ENCODE peak calls at places on chromosomes 7 and 10, in nine cellular contexts. Y, U, S, L, P, J, N, R and E are unnamed samples.

GRCh38 chr10:118812393-118812740 is 57.6 kb upstream of the CACUL1 start:
- DNase-seq in U (no peak), J (peak), N (no peak), L (no peak), Y (no peak), S (no peak), P (no peak), R (no peak), E (peak)

GRCh38 chr7:7918736-7919448 is 49.7 kb upstream of the GLCCI1 start:
- DNase-seq in P (no peak), R (no peak), N (no peak), U (no peak), Y (no peak), L (no peak), J (no peak), S (no peak), E (no peak)

GRCh38 chr10:13823046-13823711 is 236.4 kb downstream of the PRPF18 start:
- DNase-seq in N (no peak), U (no peak), J (no peak), R (no peak), S (no peak), Y (no peak), L (no peak), P (no peak), E (no peak)

GRCh38 chr7:57204411-57204811 is 72.2 kb upstream of the ZNF479 start:
- DNase-seq in S (no peak), L (no peak), J (no peak), U (no peak), N (no peak), R (no peak), Y (no peak), P (peak), E (no peak)

GRCh38 chr7:71883415-71883814 is 528.7 kb downstream of the CALN1 start:
- DNase-seq in P (no peak), N (no peak), U (no peak), R (no peak), Y (no peak), S (no peak), J (no peak), L (no peak), E (no peak)

GRCh38 chr7:6628045-6628444 is 9.1 kb upstream of the ZNF316 start:
- DNase-seq in Y (no peak), R (no peak), P (peak), L (no peak), N (peak), S (no peak), U (peak), J (no peak), E (no peak)

GRCh38 chr10:72334196-72334831 is 20.4 kb downstream of the DNAJB12 start:
- DNase-seq in R (no peak), U (no peak), P (no peak), N (peak), J (no peak), L (peak), S (no peak), Y (no peak), E (peak)

GRCh38 chr7:141268614-141269013 is 194.8 kb downstream of the TMEM178B start:
- DNase-seq in L (no peak), Y (no peak), P (no peak), J (no peak), R (no peak), N (no peak), U (no peak), S (no peak), E (no peak)

GRCh38 chr7:42733040-42733439 is 178.8 kb downstream of the C7orf25 start:
- DNase-seq in Y (no peak), L (no peak), N (no peak), U (no peak), S (no peak), J (no peak), P (no peak), R (no peak), E (no peak)

DNA sequence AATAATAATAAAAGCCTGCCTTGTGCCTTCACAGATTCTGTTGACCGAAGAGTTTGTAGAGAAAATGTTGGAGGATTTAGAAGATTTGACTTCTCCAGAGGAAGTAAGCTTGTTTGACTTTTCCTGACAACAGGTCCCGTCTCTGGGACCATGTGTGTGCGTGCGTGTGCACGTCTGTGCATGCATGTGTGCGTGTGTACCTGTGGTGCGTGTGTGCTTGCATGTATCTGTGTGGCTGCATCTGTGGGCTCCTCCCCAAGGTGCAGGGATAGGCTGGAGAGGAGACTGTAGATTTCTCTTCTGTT is 17.2 kb upstream of the TRIM8 start:
- DNase-seq in J (no peak), U (no peak), Y (no peak), S (no peak), P (no peak), N (no peak), R (no peak), L (no peak), E (no peak)
- H3K27ac ChIP-seq in J (peak), U (peak), Y (peak), S (peak), P (peak), N (peak), R (peak), L (peak), E (peak)

DNA sequence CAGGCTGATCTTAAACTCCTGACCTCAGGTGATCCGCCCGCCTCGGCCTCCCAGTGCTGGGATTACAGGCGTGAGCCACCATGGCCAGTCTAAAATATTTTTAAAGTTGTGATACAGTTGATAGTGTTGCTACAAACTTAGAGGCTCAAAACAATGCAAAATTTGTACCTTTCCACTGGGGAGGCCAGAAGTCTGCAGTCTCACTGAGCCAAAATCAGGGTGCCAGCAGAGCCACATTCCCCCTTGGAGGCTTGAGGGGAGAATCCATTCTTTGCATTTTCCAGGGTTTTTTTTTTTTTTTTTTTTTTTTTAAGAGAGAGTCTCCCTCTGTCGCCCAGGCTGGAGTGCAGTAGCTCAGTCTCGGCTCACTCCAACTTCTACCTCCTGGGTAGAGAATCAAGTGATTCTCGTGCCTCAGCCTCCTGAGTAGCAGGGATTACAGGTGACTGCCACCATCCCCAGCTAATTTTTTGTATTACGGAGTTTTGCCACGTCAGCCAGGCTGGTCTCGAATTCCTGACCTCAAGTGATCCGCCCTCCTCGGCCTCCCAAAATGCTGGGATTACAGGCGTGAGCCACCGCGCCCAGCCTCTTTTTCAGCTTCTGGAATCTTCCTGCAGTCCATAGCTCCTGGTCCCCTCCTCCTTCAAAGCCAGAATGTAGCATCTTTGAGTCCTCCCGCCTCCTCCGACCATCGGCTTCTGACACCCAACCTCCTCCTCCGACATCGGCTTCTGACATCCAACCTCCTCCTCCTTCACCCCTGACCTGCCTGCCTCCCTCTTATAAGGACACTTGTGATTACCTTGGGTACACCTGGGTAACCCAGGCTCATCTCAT is 37.2 kb downstream of the KLRG2 start:
- DNase-seq in P (no peak), S (no peak), U (no peak), J (no peak), Y (no peak), R (no peak), N (no peak), L (no peak), E (no peak)
- H3K27ac ChIP-seq in P (no peak), S (no peak), U (no peak), J (no peak), Y (no peak), R (no peak), N (no peak), L (no peak), E (no peak)

GRCh38 chr10:104515670-104516199 is 125.4 kb upstream of the SORCS3 start:
- DNase-seq in S (no peak), P (no peak), L (no peak), N (no peak), R (no peak), U (no peak), Y (no peak), J (no peak), E (no peak)
- H3K27ac ChIP-seq in S (no peak), P (no peak), L (no peak), N (no peak), R (no peak), U (no peak), Y (no peak), J (no peak), E (no peak)

GRCh38 chr10:55330485-55330884 is 529.5 kb upstream of the PCDH15 start:
- DNase-seq in J (no peak), N (no peak), Y (no peak), P (no peak), S (no peak), U (no peak), R (no peak), L (no peak), E (no peak)

GRCh38 chr10:55329796-55330195 is 528.8 kb upstream of the PCDH15 start:
- DNase-seq in S (no peak), L (no peak), P (no peak), J (no peak), R (no peak), N (no peak), U (no peak), Y (no peak), E (no peak)
- H3K27ac ChIP-seq in S (no peak), L (no peak), P (no peak), J (no peak), R (no peak), N (no peak), U (no peak), Y (no peak), E (no peak)

GRCh38 chr7:107048783-107049418 is 4.4 kb downstream of the PRKAR2B start:
- DNase-seq in L (no peak), P (no peak), N (no peak), R (no peak), S (no peak), Y (no peak), U (no peak), J (no peak), E (no peak)
- H3K27ac ChIP-seq in L (no peak), P (no peak), N (no peak), R (no peak), S (no peak), Y (no peak), U (no peak), J (no peak), E (no peak)

GRCh38 chr7:112124367-112124766 is 81.8 kb downstream of the DOCK4 start:
- DNase-seq in N (no peak), L (no peak), P (no peak), Y (no peak), J (no peak), R (no peak), U (no peak), S (no peak), E (no peak)

GRCh38 chr7:112122835-112123234 is 83.4 kb downstream of the DOCK4 start:
- DNase-seq in S (no peak), Y (no peak), R (no peak), P (no peak), U (no peak), J (no peak), N (no peak), L (no peak), E (no peak)

GRCh38 chr7:112120818-112121217 is 85.4 kb downstream of the DOCK4 start:
- DNase-seq in L (no peak), P (no peak), R (no peak), J (no peak), N (no peak), Y (no peak), U (no peak), S (no peak), E (no peak)

GRCh38 chr7:112121290-112121689 is 84.9 kb downstream of the DOCK4 start:
- DNase-seq in J (no peak), U (no peak), P (no peak), R (no peak), N (no peak), Y (no peak), L (no peak), S (no peak), E (no peak)

GRCh38 chr7:112122144-112122543 is 84.1 kb downstream of the DOCK4 start:
- DNase-seq in L (no peak), R (no peak), J (no peak), P (no peak), S (no peak), Y (no peak), U (no peak), N (no peak), E (no peak)
- H3K27ac ChIP-seq in L (no peak), R (no peak), J (no peak), P (no peak), S (no peak), Y (no peak), U (no peak), N (no peak), E (no peak)

GRCh38 chr7:116553168-116553567 is 28.3 kb downstream of the CAV1 start:
- DNase-seq in N (no peak), L (no peak), P (no peak), J (no peak), S (no peak), Y (no peak), U (no peak), R (no peak), E (no peak)
- H3K27ac ChIP-seq in N (no peak), L (no peak), P (peak), J (no peak), S (no peak), Y (no peak), U (no peak), R (peak), E (no peak)

DNA sequence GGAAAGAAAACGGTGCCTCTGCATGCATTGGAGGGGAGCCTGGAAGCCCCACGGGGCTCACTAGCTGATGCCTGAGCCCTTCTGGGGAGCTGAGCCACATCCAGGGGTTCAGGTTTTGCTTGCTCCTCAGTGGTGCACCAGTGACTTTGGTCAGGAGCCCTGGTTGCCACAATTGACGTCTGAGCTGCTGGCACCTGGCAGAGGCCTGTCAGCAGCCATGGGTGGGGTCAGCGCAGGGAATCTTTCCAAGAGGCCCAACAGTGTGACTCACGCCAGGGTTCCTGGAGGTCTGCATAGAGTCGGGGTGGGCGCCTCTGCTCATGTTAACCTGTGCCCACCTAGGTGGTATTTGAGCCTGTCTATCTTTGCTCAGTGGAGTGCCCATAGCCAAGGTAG is 138.7 kb downstream of the NEURL1 start:
- DNase-seq in R (no peak), Y (no peak), J (no peak), P (peak), L (no peak), N (no peak), S (no peak), U (no peak), E (no peak)
- H3K27ac ChIP-seq in R (no peak), Y (no peak), J (no peak), P (no peak), L (no peak), N (no peak), S (no peak), U (peak), E (no peak)

DNA sequence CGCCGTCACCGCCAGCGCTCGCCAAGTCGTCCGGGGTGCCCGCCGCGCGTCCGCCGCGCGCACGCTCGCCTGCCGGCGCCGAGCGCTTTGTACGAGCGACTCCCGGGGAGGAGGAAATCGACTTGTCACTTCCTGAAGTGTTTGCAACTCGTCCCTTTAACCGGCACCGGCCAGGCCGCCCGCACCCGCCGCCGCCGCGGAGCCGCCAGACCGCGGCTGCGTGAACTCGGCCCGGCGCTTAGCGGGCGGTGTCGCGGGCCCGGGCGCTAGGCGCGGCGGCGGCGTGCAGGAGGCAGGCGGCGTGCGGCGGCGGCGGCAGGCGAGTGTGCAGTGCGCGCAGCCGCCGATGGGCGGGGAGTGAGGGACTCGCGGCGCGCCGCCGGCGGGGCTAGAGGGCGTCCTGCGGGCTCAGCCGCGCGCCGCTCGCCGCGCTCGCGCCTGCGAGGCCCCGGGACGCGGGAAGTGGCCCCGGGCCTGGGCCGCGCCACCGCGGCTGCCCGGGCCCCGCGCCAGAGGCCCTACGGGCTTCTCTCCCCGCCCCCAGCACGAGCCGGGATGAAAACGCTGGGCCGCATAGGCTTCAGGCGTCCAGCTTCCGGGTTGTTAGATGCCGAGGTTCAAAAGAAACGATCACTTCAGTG is at the start of gene FAM53B:
- DNase-seq in N (peak), U (peak), L (peak), P (peak), Y (peak), R (no peak), S (peak), J (peak), E (peak)
- H3K27ac ChIP-seq in N (peak), U (peak), L (peak), P (peak), Y (peak), R (peak), S (peak), J (peak), E (peak)

GRCh38 chr7:4257390-4258111 is 424.5 kb upstream of the FOXK1 start:
- DNase-seq in U (no peak), N (no peak), Y (no peak), L (no peak), R (no peak), P (no peak), S (no peak), J (no peak), E (no peak)
- H3K27ac ChIP-seq in U (no peak), N (no peak), Y (no peak), L (no peak), R (no peak), P (no peak), S (no peak), J (no peak), E (no peak)